ENCODE peak calls at places on chromosomes 3 and 15, in four cellular contexts. One of them, this sample, is unnamed.

GRCh38 chr15:88077249-88077810 is 179.2 kb downstream of the NTRK3 start:
- DNase-seq in A549: no peak
- DNase-seq in psoas muscle: no peak
- DNase-seq in adrenal gland: no peak
- DNase-seq in this sample: no peak

GRCh38 chr3:122101646-122102045 is 46.5 kb downstream of the CD86 start:
- DNase-seq in A549: peak; percentile 15
- DNase-seq in adrenal gland: peak; percentile 19
- DNase-seq in psoas muscle: no peak
- DNase-seq in this sample: no peak

GRCh38 chr15:62969442-62970089 is 73.0 kb upstream of the TPM1 start:
- DNase-seq in A549: no peak
- DNase-seq in adrenal gland: no peak
- DNase-seq in psoas muscle: no peak
- DNase-seq in this sample: no peak

GRCh38 chr3:101810023-101810415 is 31.0 kb downstream of the NXPE3 start:
- DNase-seq in adrenal gland: no peak
- DNase-seq in A549: no peak
- DNase-seq in psoas muscle: no peak
- DNase-seq in this sample: no peak

GRCh38 chr3:81352867-81353266 is 408.6 kb downstream of the GBE1 start:
- DNase-seq in psoas muscle: no peak
- DNase-seq in adrenal gland: no peak
- DNase-seq in A549: no peak
- DNase-seq in this sample: no peak

GRCh38 chr3:71055602-71056001 is 527.9 kb downstream of the FOXP1 start:
- DNase-seq in psoas muscle: no peak
- DNase-seq in A549: no peak
- DNase-seq in adrenal gland: no peak
- DNase-seq in this sample: no peak

GRCh38 chr3:101311676-101312075 is 8.7 kb downstream of the IMPG2 start:
- DNase-seq in adrenal gland: no peak
- DNase-seq in psoas muscle: no peak
- DNase-seq in A549: no peak
- DNase-seq in this sample: no peak

GRCh38 chr15:46815765-46816164 is 901.5 kb upstream of the SEMA6D start:
- DNase-seq in psoas muscle: no peak
- DNase-seq in A549: no peak
- DNase-seq in adrenal gland: peak; percentile 18
- DNase-seq in this sample: no peak

GRCh38 chr3:122392868-122393844 is 9.2 kb downstream of the FAM162A start:
- DNase-seq in adrenal gland: peak; percentile 13
- DNase-seq in psoas muscle: no peak
- DNase-seq in A549: peak; percentile 43
- DNase-seq in this sample: no peak

GRCh38 chr3:77795013-77795412 is 755.1 kb downstream of the ROBO2 start:
- DNase-seq in A549: no peak
- DNase-seq in psoas muscle: no peak
- DNase-seq in adrenal gland: no peak
- DNase-seq in this sample: no peak

GRCh38 chr15:68314563-68314962 is 37.0 kb downstream of the FEM1B start:
- DNase-seq in A549: no peak
- DNase-seq in adrenal gland: peak; percentile 6
- DNase-seq in psoas muscle: no peak
- DNase-seq in this sample: no peak

GRCh38 chr15:68315035-68315434 is 37.5 kb downstream of the FEM1B start:
- DNase-seq in psoas muscle: no peak
- DNase-seq in adrenal gland: no peak
- DNase-seq in A549: no peak
- DNase-seq in this sample: no peak

GRCh38 chr15:68317281-68318007 is 39.9 kb downstream of the FEM1B start:
- DNase-seq in psoas muscle: no peak
- DNase-seq in adrenal gland: peak; percentile 1
- DNase-seq in A549: no peak
- DNase-seq in this sample: no peak

GRCh38 chr15:68315495-68316007 is 38.0 kb downstream of the FEM1B start:
- DNase-seq in A549: no peak
- DNase-seq in psoas muscle: no peak
- DNase-seq in adrenal gland: peak; percentile 4
- DNase-seq in this sample: no peak

GRCh38 chr15:68316061-68316804 is 38.7 kb downstream of the FEM1B start:
- DNase-seq in adrenal gland: peak; percentile 6
- DNase-seq in A549: no peak
- DNase-seq in psoas muscle: no peak
- DNase-seq in this sample: no peak
- TF ChIP-seq CTCF in adrenal gland: no peak
- TF ChIP-seq CTCF in A549: peak; percentile 55
- TF ChIP-seq CTCF in psoas muscle: no peak
- TF ChIP-seq CTCF in this sample: no peak

GRCh38 chr3:31581660-31582059 is 48.9 kb downstream of the STT3B start:
- DNase-seq in A549: no peak
- DNase-seq in adrenal gland: no peak
- DNase-seq in psoas muscle: no peak
- DNase-seq in this sample: no peak
- H3K4me3 ChIP-seq in A549: no peak overlapping the region
- H3K4me3 ChIP-seq in adrenal gland: no peak overlapping the region
- H3K4me3 ChIP-seq in psoas muscle: peak overlapping the region; percentile 13
- H3K4me3 ChIP-seq in this sample: no peak overlapping the region

DNA sequence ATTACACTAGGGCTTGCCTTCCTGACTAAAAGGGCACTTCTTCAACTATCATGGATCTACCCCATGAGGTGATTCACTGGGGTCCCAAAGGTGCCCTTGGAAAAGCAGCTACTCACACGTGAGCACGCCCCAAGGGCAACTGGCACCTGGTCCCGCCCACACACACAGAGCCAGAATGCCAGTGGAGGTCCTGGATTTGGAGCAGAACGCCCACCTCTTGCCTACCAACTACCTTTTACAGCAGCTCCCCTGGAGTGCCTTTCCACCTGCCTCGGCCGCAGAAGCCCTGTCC is 1.8 kb upstream of the CTDSPL start:
- DNase-seq in A549: no peak
- DNase-seq in psoas muscle: no peak
- DNase-seq in adrenal gland: no peak
- DNase-seq in this sample: no peak
- H3K27ac ChIP-seq in A549: peak overlapping the region; percentile 54
- H3K27ac ChIP-seq in psoas muscle: peak overlapping the region; percentile 72
- H3K27ac ChIP-seq in adrenal gland: peak overlapping the region; percentile 50
- H3K27ac ChIP-seq in this sample: peak overlapping the region; percentile 62

GRCh38 chr15:48939686-48940085 is 24.0 kb downstream of the SHC4 start:
- DNase-seq in A549: peak; percentile 7
- DNase-seq in adrenal gland: peak; percentile 35
- DNase-seq in psoas muscle: no peak
- DNase-seq in this sample: no peak

GRCh38 chr15:48937886-48938285 is 25.8 kb downstream of the SHC4 start:
- DNase-seq in A549: no peak
- DNase-seq in adrenal gland: no peak
- DNase-seq in psoas muscle: no peak
- DNase-seq in this sample: no peak

GRCh38 chr15:48940508-48940907 is 23.2 kb downstream of the SHC4 start:
- DNase-seq in psoas muscle: no peak
- DNase-seq in adrenal gland: no peak
- DNase-seq in A549: no peak
- DNase-seq in this sample: no peak

GRCh38 chr15:48935236-48935635 is 28.5 kb downstream of the SHC4 start:
- DNase-seq in adrenal gland: peak; percentile 13
- DNase-seq in psoas muscle: no peak
- DNase-seq in A549: no peak
- DNase-seq in this sample: no peak

DNA sequence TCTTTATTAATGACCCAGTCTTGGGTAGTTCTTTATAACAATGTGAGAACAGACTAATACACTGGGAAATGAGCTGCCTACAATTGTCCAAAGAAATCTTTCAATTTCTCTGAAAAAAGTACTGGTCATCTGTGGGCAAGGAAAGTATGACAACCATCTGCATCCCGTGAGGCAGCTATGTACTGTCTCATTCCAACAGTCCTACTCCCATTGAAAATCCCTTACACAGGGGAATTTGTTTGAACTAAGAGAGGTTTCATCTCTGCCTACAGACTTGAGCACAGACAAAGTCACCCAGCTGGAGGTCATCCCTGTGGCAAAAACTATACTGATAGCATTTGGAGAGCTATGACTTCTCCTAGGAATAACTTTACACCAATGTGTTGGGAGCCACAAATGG is 27.1 kb downstream of the SHC4 start:
- DNase-seq in psoas muscle: no peak
- DNase-seq in A549: no peak
- DNase-seq in adrenal gland: no peak
- DNase-seq in this sample: no peak
- TF ChIP-seq CTCF in psoas muscle: no peak
- TF ChIP-seq CTCF in A549: no peak
- TF ChIP-seq CTCF in adrenal gland: no peak
- TF ChIP-seq CTCF in this sample: no peak